ENCODE peak calls at places on chromosomes 3 and 15, in eight cellular contexts. Z is fibroblast of mammary gland, V is AG04450, G is A549, C is astrocyte of the cerebellum, S is foreskin melanocyte, R is hypothalamus, E is lung. H is an unnamed sample.

GRCh38 chr15:74798388-74799254 is 14.0 kb upstream of the LMAN1L start:
- DNase-seq in S (no peak), V (no peak), C (no peak), G (no peak), Z (no peak), E (no peak), R (no peak), H (no peak)

GRCh38 chr15:78804391-78804792 is 6.9 kb downstream of the ADAMTS7 start:
- DNase-seq in S (no peak), Z (no peak), V (no peak), E (no peak), G (no peak), R (no peak), C (no peak), H (no peak)

GRCh38 chr3:40070816-40071215 is 238.7 kb upstream of the EIF1B start:
- DNase-seq in E (no peak), R (no peak), Z (peak; percentile 35), V (no peak), S (no peak), G (no peak), C (no peak), H (no peak)

GRCh38 chr15:28208583-28208982 is 109.5 kb upstream of the OCA2 start:
- DNase-seq in G (no peak), C (no peak), S (peak; percentile 25), E (no peak), Z (no peak), R (peak; percentile 8), V (no peak), H (no peak)

GRCh38 chr15:85690546-85691226 is 104.0 kb downstream of the KLHL25 start:
- DNase-seq in Z (no peak), V (no peak), S (no peak), G (no peak), E (no peak), C (no peak), R (no peak), H (no peak)

GRCh38 chr15:92460023-92460422 is 66.3 kb downstream of the ST8SIA2 start:
- DNase-seq in E (no peak), S (no peak), R (no peak), G (no peak), V (no peak), Z (no peak), C (no peak), H (no peak)

GRCh38 chr3:53772562-53773329 is 73.5 kb downstream of the CHDH start:
- DNase-seq in S (peak; percentile 24), V (peak; percentile 8), R (no peak), E (no peak), G (no peak), Z (peak; percentile 16), C (peak; percentile 9), H (peak; percentile 27)

GRCh38 chr15:90932660-90932991 is 277 bp upstream of the HDDC3 start:
- DNase-seq in S (no peak), G (no peak), V (no peak), R (no peak), E (no peak), Z (no peak), C (no peak), H (no peak)

GRCh38 chr3:177284383-177284881 is 87.2 kb upstream of the TBL1XR1 start:
- DNase-seq in S (no peak), Z (peak; percentile 71), V (no peak), E (peak; percentile 60), R (no peak), G (peak; percentile 19), C (no peak), H (peak; percentile 49)

H was measured in IMR-90.